ENCODE peak calls at places on chromosomes 3 and 15, in four cellular contexts. One of them, this sample, is unnamed.

GRCh38 chr3:19074257-19074938 is 73.9 kb upstream of the KCNH8 start:
- DNase-seq in A549: no peak
- DNase-seq in K562: no peak
- DNase-seq in HepG2: no peak
- DNase-seq in this sample: peak

GRCh38 chr3:120172070-120172469 is 77.8 kb upstream of the GSK3B start:
- DNase-seq in A549: no peak
- DNase-seq in K562: no peak
- DNase-seq in HepG2: no peak
- DNase-seq in this sample: no peak

GRCh38 chr3:149604125-149604851 is 53.5 kb downstream of the WWTR1 start:
- DNase-seq in A549: no peak
- DNase-seq in K562: no peak
- DNase-seq in HepG2: no peak
- DNase-seq in this sample: no peak

GRCh38 chr3:41693799-41694198 is 268.1 kb downstream of the ULK4 start:
- DNase-seq in A549: no peak
- DNase-seq in K562: no peak
- DNase-seq in HepG2: no peak
- DNase-seq in this sample: no peak

GRCh38 chr3:138132239-138132638 is at the start of gene A4GNT:
- DNase-seq in A549: no peak
- DNase-seq in K562: no peak
- DNase-seq in HepG2: no peak
- DNase-seq in this sample: no peak

GRCh38 chr3:168659015-168659414 is 563.3 kb upstream of the GOLIM4 start:
- DNase-seq in A549: no peak
- DNase-seq in K562: no peak
- DNase-seq in HepG2: no peak
- DNase-seq in this sample: no peak

GRCh38 chr15:80823995-80824394 is 44.8 kb downstream of the CEMIP start:
- DNase-seq in A549: no peak
- DNase-seq in K562: no peak
- DNase-seq in HepG2: no peak
- DNase-seq in this sample: no peak

GRCh38 chr3:11717301-11717700 is 73.6 kb upstream of the VGLL4 start:
- DNase-seq in A549: peak
- DNase-seq in K562: no peak
- DNase-seq in HepG2: no peak
- DNase-seq in this sample: no peak

GRCh38 chr3:197038604-197039003 is 9.0 kb upstream of the MELTF start:
- DNase-seq in A549: no peak
- DNase-seq in K562: no peak
- DNase-seq in HepG2: no peak
- DNase-seq in this sample: no peak

GRCh38 chr15:51846463-51847230 is 17.2 kb downstream of the TMOD3 start:
- DNase-seq in A549: peak
- DNase-seq in K562: no peak
- DNase-seq in HepG2: no peak
- DNase-seq in this sample: no peak

GRCh38 chr3:120559228-120560061 is 36.7 kb upstream of the NDUFB4 start:
- DNase-seq in A549: peak
- DNase-seq in K562: peak
- DNase-seq in HepG2: peak
- DNase-seq in this sample: peak

GRCh38 chr15:69092159-69092558 is 68.3 kb upstream of the GLCE start:
- DNase-seq in A549: peak
- DNase-seq in K562: no peak
- DNase-seq in HepG2: peak
- DNase-seq in this sample: no peak

GRCh38 chr3:170610321-170610884 is 24.5 kb upstream of the SLC7A14 start:
- DNase-seq in A549: no peak
- DNase-seq in K562: no peak
- DNase-seq in HepG2: no peak
- DNase-seq in this sample: no peak

GRCh38 chr15:40914486-40914885 is 14.7 kb upstream of the DLL4 start:
- DNase-seq in A549: no peak
- DNase-seq in K562: no peak
- DNase-seq in HepG2: no peak
- DNase-seq in this sample: no peak

GRCh38 chr3:197795200-197795599 is 4.1 kb downstream of the LRCH3 start:
- DNase-seq in A549: peak
- DNase-seq in K562: no peak
- DNase-seq in HepG2: peak
- DNase-seq in this sample: no peak

GRCh38 chr3:65633018-65633417 is 405.7 kb downstream of the MAGI1 start:
- DNase-seq in A549: no peak
- DNase-seq in K562: no peak
- DNase-seq in HepG2: no peak
- DNase-seq in this sample: no peak

GRCh38 chr15:92807971-92808571 is 92.1 kb upstream of the CHD2 start:
- DNase-seq in A549: peak
- DNase-seq in K562: no peak
- DNase-seq in HepG2: no peak
- DNase-seq in this sample: no peak

GRCh38 chr3:16810593-16811367 is 74.0 kb upstream of the PLCL2 start:
- DNase-seq in A549: no peak
- DNase-seq in K562: no peak
- DNase-seq in HepG2: no peak
- DNase-seq in this sample: no peak

GRCh38 chr15:60829416-60829815 is 350.5 kb upstream of the ICE2 start:
- DNase-seq in A549: no peak
- DNase-seq in K562: no peak
- DNase-seq in HepG2: no peak
- DNase-seq in this sample: no peak

GRCh38 chr15:93987068-93987467 is 244.3 kb upstream of the MCTP2 start:
- DNase-seq in A549: no peak
- DNase-seq in K562: no peak
- DNase-seq in HepG2: no peak
- DNase-seq in this sample: no peak

GRCh38 chr3:149388714-149389417 is 11.4 kb upstream of the TM4SF1 start:
- DNase-seq in A549: peak
- DNase-seq in K562: no peak
- DNase-seq in HepG2: peak
- DNase-seq in this sample: no peak

GRCh38 chr3:81876826-81877225 is 115.4 kb upstream of the GBE1 start:
- DNase-seq in A549: no peak
- DNase-seq in K562: no peak
- DNase-seq in HepG2: no peak
- DNase-seq in this sample: no peak

GRCh38 chr3:65732060-65732933 is 306.4 kb downstream of the MAGI1 start:
- DNase-seq in A549: peak
- DNase-seq in K562: peak
- DNase-seq in HepG2: peak
- DNase-seq in this sample: no peak

GRCh38 chr3:66567066-66567465 is 66.2 kb upstream of the LRIG1 start:
- DNase-seq in A549: no peak
- DNase-seq in K562: no peak
- DNase-seq in HepG2: no peak
- DNase-seq in this sample: no peak

GRCh38 chr15:82043130-82043673 is 2.6 kb downstream of the MEX3B start:
- DNase-seq in A549: no peak
- DNase-seq in K562: no peak
- DNase-seq in HepG2: no peak
- DNase-seq in this sample: peak

GRCh38 chr3:76859596-76859995 is 180.3 kb upstream of the ROBO2 start:
- DNase-seq in A549: no peak
- DNase-seq in K562: no peak
- DNase-seq in HepG2: no peak
- DNase-seq in this sample: no peak

GRCh38 chr15:52360229-52361203 is 64.9 kb upstream of the MYO5C start:
- DNase-seq in A549: no peak
- DNase-seq in K562: no peak
- DNase-seq in HepG2: no peak
- DNase-seq in this sample: no peak

GRCh38 chr15:78682013-78682651 is 41.1 kb upstream of the CHRNB4 start:
- DNase-seq in A549: no peak
- DNase-seq in K562: no peak
- DNase-seq in HepG2: no peak
- DNase-seq in this sample: no peak

GRCh38 chr15:78679089-78679511 is 38.1 kb upstream of the CHRNB4 start:
- DNase-seq in A549: no peak
- DNase-seq in K562: no peak
- DNase-seq in HepG2: no peak
- DNase-seq in this sample: no peak

GRCh38 chr15:78682693-78683410 is 41.8 kb upstream of the CHRNB4 start:
- DNase-seq in A549: no peak
- DNase-seq in K562: no peak
- DNase-seq in HepG2: no peak
- DNase-seq in this sample: no peak

GRCh38 chr15:78680416-78681068 is 39.5 kb upstream of the CHRNB4 start:
- DNase-seq in A549: no peak
- DNase-seq in K562: no peak
- DNase-seq in HepG2: no peak
- DNase-seq in this sample: no peak

DNA sequence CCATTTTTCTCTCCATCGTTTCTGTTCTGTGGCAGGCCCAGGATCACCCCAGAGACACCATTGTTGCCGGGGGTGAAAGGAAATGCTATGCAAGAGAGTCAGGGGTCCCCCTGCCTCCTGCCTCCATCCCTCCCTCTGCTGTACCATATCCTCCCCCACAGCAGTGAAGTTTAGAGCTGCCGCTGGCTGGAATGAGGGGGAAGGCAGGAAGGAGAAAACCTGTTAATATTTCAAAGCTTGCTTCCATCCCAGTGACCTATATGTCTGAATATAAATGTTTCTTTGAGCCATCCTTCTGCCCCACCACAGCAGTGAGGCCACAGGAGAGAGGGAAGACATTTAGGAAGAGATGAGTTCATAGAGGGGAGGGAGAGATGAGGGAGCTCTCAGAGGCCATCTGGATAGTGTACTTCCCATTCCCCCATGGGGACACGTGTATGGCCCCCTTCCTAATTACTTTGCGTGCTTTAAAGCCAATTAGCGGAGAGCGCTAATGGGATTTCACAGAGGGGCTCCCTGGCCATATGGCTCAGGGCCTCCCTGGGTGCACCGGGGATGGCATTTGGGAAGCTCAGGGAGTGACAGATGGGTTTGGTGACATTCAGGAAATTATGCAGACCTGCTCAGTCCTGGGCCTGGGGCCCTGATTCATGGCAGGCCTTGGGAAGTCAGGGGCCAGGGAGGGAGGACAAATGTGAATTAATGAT is 40.4 kb upstream of the CHRNB4 start:
- DNase-seq in A549: no peak
- DNase-seq in K562: no peak
- DNase-seq in HepG2: no peak
- DNase-seq in this sample: peak
- TF ChIP-seq RNF2 in A549: no peak
- TF ChIP-seq RNF2 in K562: no peak
- TF ChIP-seq RNF2 in HepG2: no peak
- TF ChIP-seq RNF2 in this sample: no peak

GRCh38 chr3:128698211-128699011 is 27.6 kb upstream of the RAB7A start:
- DNase-seq in A549: peak
- DNase-seq in K562: no peak
- DNase-seq in HepG2: no peak
- DNase-seq in this sample: peak
- TF ChIP-seq RNF2 in A549: no peak
- TF ChIP-seq RNF2 in K562: no peak
- TF ChIP-seq RNF2 in HepG2: no peak
- TF ChIP-seq RNF2 in this sample: no peak

GRCh38 chr3:46848271-46849097 is 14.8 kb downstream of the MYL3 start:
- DNase-seq in A549: no peak
- DNase-seq in K562: peak
- DNase-seq in HepG2: no peak
- DNase-seq in this sample: peak
- TF ChIP-seq RNF2 in A549: no peak
- TF ChIP-seq RNF2 in K562: no peak
- TF ChIP-seq RNF2 in HepG2: no peak
- TF ChIP-seq RNF2 in this sample: no peak

GRCh38 chr3:10331320-10331719 is 10.4 kb upstream of the SEC13 start:
- DNase-seq in A549: no peak
- DNase-seq in K562: no peak
- DNase-seq in HepG2: no peak
- DNase-seq in this sample: no peak

GRCh38 chr3:10334042-10334441 is 13.1 kb upstream of the SEC13 start:
- DNase-seq in A549: no peak
- DNase-seq in K562: no peak
- DNase-seq in HepG2: no peak
- DNase-seq in this sample: no peak

GRCh38 chr3:10333359-10333670 is 12.4 kb upstream of the SEC13 start:
- DNase-seq in A549: no peak
- DNase-seq in K562: no peak
- DNase-seq in HepG2: no peak
- DNase-seq in this sample: no peak

GRCh38 chr3:10334461-10334860 is 13.5 kb upstream of the SEC13 start:
- DNase-seq in A549: peak
- DNase-seq in K562: peak
- DNase-seq in HepG2: no peak
- DNase-seq in this sample: no peak

DNA sequence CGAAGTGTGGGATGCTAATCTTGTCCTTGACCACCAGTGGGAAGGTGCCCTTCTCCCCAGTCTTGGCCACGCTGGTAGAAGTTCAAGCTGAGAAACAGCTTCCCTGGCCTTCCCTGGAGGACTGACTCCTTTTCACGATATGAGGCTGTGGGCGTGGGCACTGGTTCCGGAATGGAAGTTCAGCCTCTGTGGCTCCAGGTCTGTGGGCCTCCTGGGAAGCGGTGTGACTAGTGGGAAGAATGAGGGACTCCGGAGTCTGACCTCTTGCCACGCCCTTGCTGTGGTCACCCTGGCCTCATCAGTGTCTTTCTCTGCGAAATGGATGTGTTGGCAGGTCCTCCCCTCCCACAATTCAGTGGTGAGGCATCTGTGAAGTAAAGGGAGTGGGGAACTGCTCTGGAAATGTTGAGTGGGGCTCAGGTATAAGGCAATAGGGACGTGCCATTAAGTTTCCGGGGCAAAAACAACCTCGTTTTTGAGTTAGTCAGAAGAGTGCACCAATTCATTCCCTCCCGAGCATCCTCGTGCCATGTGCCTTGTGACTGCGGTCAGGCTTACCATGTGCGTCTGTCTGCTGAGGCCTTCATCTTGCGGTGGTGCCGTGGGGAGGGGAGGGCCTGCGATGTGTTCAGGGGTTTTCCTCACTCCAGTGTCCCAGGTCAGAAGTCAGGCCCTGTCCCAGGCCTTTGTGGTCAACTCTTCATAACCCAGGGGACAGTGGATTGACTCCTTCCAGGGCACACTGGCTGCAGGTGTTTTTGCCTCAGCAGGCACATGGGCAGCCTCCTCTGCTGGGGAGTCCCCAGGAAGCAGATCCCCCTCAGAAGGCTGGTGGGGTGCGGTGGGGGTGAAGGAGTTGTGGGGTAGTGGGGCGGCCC is 11.8 kb upstream of the SEC13 start:
- DNase-seq in A549: no peak
- DNase-seq in K562: no peak
- DNase-seq in HepG2: no peak
- DNase-seq in this sample: no peak
- TF ChIP-seq RNF2 in A549: no peak
- TF ChIP-seq RNF2 in K562: no peak
- TF ChIP-seq RNF2 in HepG2: no peak
- TF ChIP-seq RNF2 in this sample: no peak

GRCh38 chr3:112030911-112031310 is 3.6 kb upstream of the TMPRSS7 start:
- DNase-seq in A549: no peak
- DNase-seq in K562: no peak
- DNase-seq in HepG2: no peak
- DNase-seq in this sample: no peak
- TF ChIP-seq RNF2 in A549: no peak
- TF ChIP-seq RNF2 in K562: no peak
- TF ChIP-seq RNF2 in HepG2: no peak
- TF ChIP-seq RNF2 in this sample: no peak

GRCh38 chr3:172622916-172623700 is 87.8 kb downstream of the NCEH1 start:
- DNase-seq in A549: peak
- DNase-seq in K562: no peak
- DNase-seq in HepG2: no peak
- DNase-seq in this sample: no peak
- TF ChIP-seq RNF2 in A549: no peak
- TF ChIP-seq RNF2 in K562: no peak
- TF ChIP-seq RNF2 in HepG2: no peak
- TF ChIP-seq RNF2 in this sample: no peak